ENCODE peak calls at places on chromosomes 2 and 18, in six cellular contexts. R, E, D, X, Z and O are unnamed samples.

GRCh38 chr2:20584045-20584636 is 66.8 kb downstream of the HS1BP3 start:
- DNase-seq in R (no peak), X (no peak), E (no peak), D (no peak), Z (peak; percentile 48), O (no peak)

GRCh38 chr2:44004735-44005602 is 9.2 kb upstream of the LRPPRC start:
- DNase-seq in X (no peak), R (no peak), D (no peak), Z (no peak), E (no peak), O (no peak)

GRCh38 chr2:203892207-203892606 is 24.6 kb downstream of the CTLA4 start:
- DNase-seq in R (no peak), D (no peak), E (no peak), Z (no peak), X (no peak), O (no peak)

GRCh38 chr2:120559401-120559800 is 176.3 kb upstream of the GLI2 start:
- DNase-seq in X (no peak), R (no peak), D (no peak), E (no peak), Z (no peak), O (no peak)

GRCh38 chr2:215532844-215533243 is 97.0 kb upstream of the FN1 start:
- DNase-seq in X (no peak), R (peak; percentile 46), E (no peak), D (no peak), Z (peak; percentile 22), O (peak; percentile 3)

GRCh38 chr2:26033270-26033768 is 565 bp upstream of the RAB10 start:
- DNase-seq in X (peak; percentile 92), E (no peak), Z (peak; percentile 69), R (peak; percentile 82), D (peak; percentile 77), O (peak; percentile 84)

GRCh38 chr2:116980354-116980753 is 834.1 kb upstream of the DDX18 start:
- DNase-seq in X (no peak), D (no peak), Z (no peak), E (no peak), R (no peak), O (no peak)

GRCh38 chr2:62029910-62030309 is 124.4 kb downstream of the COMMD1 start:
- DNase-seq in E (no peak), R (no peak), X (no peak), Z (no peak), D (no peak), O (no peak)

GRCh38 chr18:45399643-45400042 is 215.6 kb upstream of the SLC14A2 start:
- DNase-seq in X (no peak), E (no peak), Z (no peak), R (no peak), D (no peak), O (no peak)

GRCh38 chr2:10260130-10260529 is 42.6 kb upstream of the HPCAL1 start:
- DNase-seq in E (no peak), R (no peak), Z (no peak), D (no peak), X (no peak), O (no peak)

GRCh38 chr18:31500161-31500688 is 2.2 kb downstream of the DSG2 start:
- DNase-seq in R (no peak), Z (peak; percentile 33), E (peak; percentile 89), D (no peak), X (no peak), O (peak; percentile 66)

GRCh38 chr2:200380139-200380561 is 73.7 kb downstream of the SPATS2L start:
- DNase-seq in X (no peak), E (no peak), Z (peak; percentile 24), D (no peak), R (no peak), O (no peak)

GRCh38 chr18:3046216-3046808 is 33.4 kb upstream of the LPIN2 start:
- DNase-seq in Z (no peak), E (no peak), X (no peak), R (no peak), D (no peak), O (no peak)

GRCh38 chr2:191304939-191305875 is 60.0 kb downstream of the MYO1B start:
- DNase-seq in R (no peak), E (no peak), Z (no peak), D (peak; percentile 21), X (no peak), O (no peak)

GRCh38 chr2:122960727-122961641 is 1064.1 kb upstream of the CNTNAP5 start:
- DNase-seq in X (peak; percentile 4), Z (no peak), R (no peak), E (no peak), D (no peak), O (no peak)

GRCh38 chr18:36464126-36464651 is 166.7 kb downstream of the FHOD3 start:
- DNase-seq in E (no peak), D (no peak), X (no peak), R (peak; percentile 33), Z (no peak), O (no peak)

GRCh38 chr2:241432824-241433448 is 75.4 kb downstream of the STK25 start:
- DNase-seq in R (peak; percentile 94), D (no peak), X (no peak), E (no peak), Z (no peak), O (no peak)

GRCh38 chr2:224520064-224520463 is 65.1 kb downstream of the CUL3 start:
- DNase-seq in R (peak; percentile 12), X (peak; percentile 17), E (peak; percentile 86), D (no peak), Z (no peak), O (peak; percentile 34)

GRCh38 chr2:184564092-184564491 is 34.2 kb upstream of the ZNF804A start:
- DNase-seq in R (no peak), X (no peak), Z (no peak), D (no peak), E (no peak), O (no peak)

GRCh38 chr2:218039171-218039570 is 29.9 kb upstream of the RUFY4 start:
- DNase-seq in R (no peak), Z (no peak), X (no peak), E (no peak), D (no peak), O (no peak)

GRCh38 chr2:26469092-26469710 is 8.7 kb downstream of the OTOF start:
- DNase-seq in D (peak; percentile 61), X (peak; percentile 88), R (peak; percentile 73), E (peak; percentile 25), Z (peak; percentile 87), O (peak; percentile 88)

GRCh38 chr18:10072659-10073309 is 159.0 kb downstream of the VAPA start:
- DNase-seq in E (no peak), X (no peak), Z (no peak), R (no peak), D (no peak), O (peak; percentile 85)

GRCh38 chr2:100610381-100610831 is 47.6 kb downstream of the PDCL3 start:
- DNase-seq in Z (peak; percentile 69), R (peak; percentile 36), D (peak; percentile 60), E (no peak), X (peak; percentile 70), O (peak; percentile 74)

GRCh38 chr18:79515944-79516351 is 120.2 kb downstream of the NFATC1 start:
- DNase-seq in E (no peak), R (peak; percentile 5), Z (peak; percentile 41), D (no peak), X (no peak), O (no peak)

GRCh38 chr2:169641464-169641863 is 52.7 kb downstream of the CFAP210 start:
- DNase-seq in D (no peak), Z (no peak), R (no peak), X (no peak), E (no peak), O (no peak)

GRCh38 chr2:27689424-27689823 is 25.7 kb downstream of the SLC4A1AP start:
- DNase-seq in X (no peak), R (no peak), D (no peak), E (no peak), Z (no peak), O (no peak)

GRCh38 chr2:27681844-27682243 is 18.2 kb downstream of the SLC4A1AP start:
- DNase-seq in D (no peak), R (peak; percentile 30), E (no peak), X (peak; percentile 41), Z (no peak), O (no peak)

GRCh38 chr2:27687232-27687631 is 23.5 kb downstream of the SLC4A1AP start:
- DNase-seq in E (no peak), D (no peak), Z (no peak), R (no peak), X (no peak), O (no peak)

GRCh38 chr2:27683390-27684071 is 19.8 kb downstream of the SLC4A1AP start:
- DNase-seq in R (peak; percentile 97), E (peak; percentile 56), Z (peak; percentile 94), D (peak; percentile 91), X (peak; percentile 95), O (peak; percentile 92)

GRCh38 chr2:27685577-27685976 is 21.9 kb downstream of the SLC4A1AP start:
- DNase-seq in R (no peak), D (no peak), E (no peak), X (no peak), Z (no peak), O (no peak)
- TF ChIP-seq MAX in R (no peak), D (no peak), E (no peak), X (no peak), Z (no peak), O (no peak)

DNA sequence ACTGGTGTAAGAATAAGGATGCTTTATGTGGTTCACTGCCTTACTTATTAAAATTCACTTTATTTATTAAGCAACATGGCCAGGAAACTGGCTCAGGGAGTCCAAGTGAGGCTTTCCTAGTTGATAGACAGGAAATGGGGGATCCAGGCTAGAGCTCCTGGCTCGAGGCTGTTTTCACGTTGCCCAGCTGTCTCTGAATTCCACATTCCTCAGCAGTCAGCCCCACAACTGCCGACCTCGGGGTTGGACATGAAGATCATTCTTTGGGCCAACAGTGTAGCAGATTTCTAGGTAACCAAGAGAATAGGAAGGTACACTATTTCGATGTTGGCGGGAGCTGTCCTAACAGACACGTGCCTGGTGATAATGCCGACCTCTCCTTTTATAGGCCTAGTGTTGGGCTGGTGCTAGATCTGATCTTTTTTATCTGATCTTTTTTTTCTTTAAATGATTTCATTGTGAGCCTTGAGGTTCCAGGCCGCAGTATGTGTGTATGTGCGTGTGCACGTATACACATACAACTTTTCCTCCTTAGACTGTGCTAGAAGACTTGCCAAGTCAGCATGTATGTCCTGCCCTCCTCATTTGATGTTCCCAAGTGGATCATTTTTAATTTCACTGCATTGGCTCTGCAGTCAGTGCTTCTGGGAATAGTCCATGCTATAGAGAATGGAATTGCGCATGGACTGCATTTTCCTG is 103.5 kb downstream of the CABLES1 start:
- DNase-seq in E (no peak), R (no peak), Z (no peak), D (peak; percentile 62), X (no peak), O (no peak)
- TF ChIP-seq MYC in E (no peak), R (no peak), Z (no peak), D (no peak), X (no peak), O (no peak)

DNA sequence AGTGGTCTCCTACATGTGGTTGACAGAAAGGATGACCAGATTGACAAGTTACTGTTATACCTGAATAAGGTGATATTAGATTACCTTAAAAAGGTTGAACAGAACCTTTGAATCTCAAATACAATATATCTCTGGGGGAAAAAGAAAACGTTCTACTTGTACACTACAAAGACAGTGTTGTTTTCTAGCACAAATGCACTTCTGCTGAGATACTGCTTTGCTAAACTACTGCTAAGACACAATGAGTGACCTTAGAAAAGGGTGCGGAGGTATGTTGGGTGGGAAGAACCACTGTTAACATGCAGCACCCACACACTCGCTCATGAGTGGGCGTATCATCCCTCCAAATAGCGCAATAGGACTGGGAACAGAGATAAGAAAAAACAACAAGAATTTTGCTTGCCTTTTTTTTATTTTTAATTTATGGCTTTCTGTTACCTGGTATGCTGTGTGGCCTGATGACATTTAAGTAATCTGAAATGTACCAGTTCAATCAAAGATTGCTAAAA is 6.1 kb downstream of the BCL2 start:
- DNase-seq in R (no peak), E (no peak), X (no peak), D (no peak), Z (no peak), O (no peak)
- H3K4me3 ChIP-seq in R (no peak overlapping the region), E (peak overlapping the region; percentile 98), X (no peak overlapping the region), D (no peak overlapping the region), Z (no peak overlapping the region), O (peak overlapping the region; percentile 99)

GRCh38 chr2:107430596-107431266 is 396.0 kb upstream of the RGPD4 start:
- DNase-seq in X (no peak), Z (no peak), R (no peak), D (no peak), E (no peak), O (no peak)
- TF ChIP-seq MAX in X (no peak), Z (no peak), R (no peak), D (no peak), E (no peak), O (no peak)